ENCODE peak calls at places on chromosomes 13 and 19, in six cellular contexts. H, J, Y, D, I and P are unnamed samples.

GRCh38 chr19:29631450-29631849 is 25.4 kb downstream of the POP4 start:
- DNase-seq in H (no peak), J (no peak), Y (no peak), D (no peak), I (no peak), P (no peak)

GRCh38 chr13:37443538-37443937 is 155.0 kb downstream of the POSTN start:
- DNase-seq in H (peak; percentile 52), J (no peak), Y (no peak), D (no peak), I (peak; percentile 43), P (no peak)

GRCh38 chr13:84607614-84608013 is 725.3 kb upstream of the SLITRK1 start:
- DNase-seq in H (peak; percentile 50), J (peak; percentile 21), Y (no peak), D (no peak), I (peak; percentile 56), P (peak; percentile 17)

GRCh38 chr13:47000166-47000565 is 103.3 kb upstream of the HTR2A start:
- DNase-seq in H (no peak), J (no peak), Y (no peak), D (no peak), I (no peak), P (no peak)

GRCh38 chr19:36747750-36748149 is 24.9 kb downstream of the ZNF850 start:
- DNase-seq in H (no peak), J (no peak), Y (no peak), D (no peak), I (no peak), P (no peak)

GRCh38 chr13:33862006-33862405 is 44.1 kb downstream of the RFC3 start:
- DNase-seq in H (no peak), J (no peak), Y (no peak), D (no peak), I (no peak), P (no peak)

GRCh38 chr19:50167314-50167721 is 4.2 kb upstream of the IZUMO2 start:
- DNase-seq in H (no peak), J (no peak), Y (no peak), D (no peak), I (no peak), P (no peak)

GRCh38 chr13:35733832-35734231 is 257.3 kb upstream of the MAB21L1 start:
- DNase-seq in H (no peak), J (no peak), Y (no peak), D (no peak), I (no peak), P (no peak)

GRCh38 chr19:29834991-29835390 is 23.2 kb downstream of the CCNE1 start:
- DNase-seq in H (no peak), J (no peak), Y (no peak), D (no peak), I (no peak), P (no peak)

GRCh38 chr13:64074989-64075474 is 2659.4 kb upstream of the PCDH20 start:
- DNase-seq in H (no peak), J (no peak), Y (no peak), D (no peak), I (no peak), P (no peak)

GRCh38 chr19:33427801-33428626 is 54.5 kb downstream of the CEBPG start:
- DNase-seq in H (no peak), J (no peak), Y (peak; percentile 8), D (no peak), I (no peak), P (no peak)

GRCh38 chr19:33428627-33429013 is 55.1 kb downstream of the CEBPG start:
- DNase-seq in H (no peak), J (no peak), Y (peak; percentile 4), D (no peak), I (no peak), P (no peak)

GRCh38 chr19:33429891-33430673 is 56.6 kb downstream of the CEBPG start:
- DNase-seq in H (no peak), J (no peak), Y (no peak), D (peak; percentile 45), I (no peak), P (no peak)

GRCh38 chr19:33424181-33424580 is 50.7 kb downstream of the CEBPG start:
- DNase-seq in H (no peak), J (no peak), Y (no peak), D (no peak), I (no peak), P (no peak)

GRCh38 chr19:33426621-33427475 is 53.3 kb downstream of the CEBPG start:
- DNase-seq in H (no peak), J (no peak), Y (peak; percentile 10), D (no peak), I (no peak), P (no peak)
- H3K27ac ChIP-seq in H (no peak overlapping the region), J (no peak overlapping the region), Y (no peak overlapping the region), D (no peak overlapping the region), I (no peak overlapping the region), P (no peak overlapping the region)

GRCh38 chr13:114027826-114028225 is 54.0 kb upstream of the C13orf46 start:
- DNase-seq in H (no peak), J (no peak), Y (no peak), D (no peak), I (no peak), P (no peak)

GRCh38 chr13:114026128-114026880 is 52.4 kb upstream of the C13orf46 start:
- DNase-seq in H (no peak), J (no peak), Y (no peak), D (no peak), I (no peak), P (no peak)

GRCh38 chr13:114024603-114025431 is 50.9 kb upstream of the C13orf46 start:
- DNase-seq in H (no peak), J (no peak), Y (no peak), D (no peak), I (no peak), P (no peak)

GRCh38 chr13:114025432-114026127 is 51.7 kb upstream of the C13orf46 start:
- DNase-seq in H (peak; percentile 58), J (no peak), Y (no peak), D (no peak), I (peak; percentile 61), P (no peak)

DNA sequence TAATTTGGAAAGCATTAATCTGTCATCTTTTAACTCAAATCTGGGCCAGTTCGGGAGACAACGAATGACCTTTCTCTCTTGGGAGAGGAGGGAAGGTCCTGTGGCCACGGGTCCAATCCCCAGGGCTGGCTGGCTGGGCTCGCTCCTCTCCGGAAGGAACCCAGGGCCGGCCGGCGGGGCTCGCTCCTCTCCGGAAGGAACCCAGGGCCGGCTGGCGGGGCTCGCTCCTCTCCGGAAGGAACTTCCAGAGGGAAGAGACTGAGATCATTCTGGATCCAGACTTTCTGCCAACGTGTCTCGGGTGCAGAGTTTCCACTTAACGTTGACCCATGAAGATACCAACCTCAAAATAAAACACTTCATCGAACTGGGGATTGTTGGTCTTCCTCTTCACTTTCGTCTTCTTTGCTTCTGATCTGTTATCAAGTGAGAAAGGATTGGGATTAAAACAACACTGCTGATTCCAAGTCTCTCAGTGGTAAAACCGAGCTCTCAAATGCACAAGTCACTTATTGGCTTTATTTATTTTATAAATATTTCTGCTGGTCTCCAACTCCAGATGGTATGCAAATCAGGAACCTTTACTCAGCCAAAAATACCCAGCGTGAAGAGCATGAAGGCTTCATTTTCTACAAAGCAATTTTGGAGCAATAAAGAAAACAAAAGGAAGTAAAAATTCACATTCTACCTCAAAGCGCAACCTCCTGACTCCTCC is 53.3 kb upstream of the C13orf46 start:
- DNase-seq in H (no peak), J (no peak), Y (no peak), D (no peak), I (no peak), P (no peak)
- H3K27ac ChIP-seq in H (peak overlapping the region; percentile 43), J (peak overlapping the region; percentile 61), Y (no peak overlapping the region), D (no peak overlapping the region), I (peak overlapping the region; percentile 24), P (no peak overlapping the region)

GRCh38 chr13:99087954-99088491 is 110.2 kb upstream of the DOCK9 start:
- DNase-seq in H (no peak), J (no peak), Y (no peak), D (no peak), I (no peak), P (no peak)
- H3K27ac ChIP-seq in H (no peak overlapping the region), J (peak overlapping the region; percentile 95), Y (peak overlapping the region; percentile 83), D (peak overlapping the region; percentile 83), I (peak overlapping the region; percentile 52), P (peak overlapping the region; percentile 94)

DNA sequence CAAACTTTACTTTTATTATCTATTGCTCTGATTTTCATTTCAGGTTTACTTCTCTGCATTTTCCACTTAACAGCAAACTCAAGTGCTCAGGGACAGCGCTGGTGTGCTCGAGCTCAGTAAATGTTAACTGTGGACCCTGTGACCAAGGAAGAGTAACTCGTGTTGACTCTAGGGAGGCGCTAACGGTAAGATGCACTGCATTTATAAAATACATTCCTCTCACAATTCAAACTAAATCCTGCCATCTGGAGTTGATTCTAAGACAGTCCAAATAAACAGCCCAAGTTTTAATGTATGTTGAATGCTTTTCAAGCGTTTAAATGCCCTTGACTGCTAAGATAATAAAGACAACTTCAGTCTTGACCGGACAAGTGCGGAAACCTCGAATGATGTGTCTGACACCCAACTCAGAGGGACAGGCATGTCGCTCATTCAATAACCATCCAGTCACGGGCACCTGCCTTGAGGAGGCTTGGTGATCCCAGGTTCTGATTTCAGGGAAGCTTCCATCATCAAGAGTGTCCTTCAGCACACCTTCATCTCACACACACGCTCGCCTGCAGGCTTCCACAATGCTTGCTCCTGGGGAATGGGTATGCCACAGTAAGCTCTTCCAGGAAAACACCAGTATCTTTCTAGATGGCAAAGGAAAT is 93.1 kb downstream of the STK24 start:
- DNase-seq in H (no peak), J (no peak), Y (no peak), D (no peak), I (no peak), P (no peak)
- H3K27ac ChIP-seq in H (peak overlapping the region; percentile 92), J (peak overlapping the region; percentile 83), Y (peak overlapping the region; percentile 91), D (peak overlapping the region; percentile 50), I (peak overlapping the region; percentile 97), P (peak overlapping the region; percentile 96)